ENCODE peak calls at places on chromosome 7, in nine cellular contexts. A is adrenal gland; S is nephron progenitor cell; T is activated gamma-delta T cell treated with anti-CD3 and anti-CD28 coated beads, Interleukin-2, amount 50 U/mL, for 16 hours; M is nucleus accumbens; C is neural progenitor cell; J is activated T-cell treated with anti-CD3 and anti-CD28 coated beads, Interleukin-2, amount 50 U/mL, for 4 hours; Y is stimulated activated naive CD8-positive, alpha-beta T cell treated with anti-CD3 and anti-CD28 coated beads, Interleukin-15, Interleukin-2, amounts not matched to agents 100 U/mL and 50 U/mL, for 24 hours; H is NCI-H460. D is an unnamed sample.

GRCh38 chr7:141974831-141975230 is 1.3 kb upstream of the TAS2R38 start:
- DNase-seq in T (no peak), J (no peak), Y (no peak), A (no peak), S (peak), H (no peak), M (no peak), C (peak), D (no peak)

GRCh38 chr7:120089968-120090367 is 183.0 kb upstream of the KCND2 start:
- DNase-seq in T (no peak), A (peak), H (peak), Y (no peak), M (no peak), J (no peak), S (no peak), C (no peak), D (no peak)

GRCh38 chr7:134554417-134554966 is 5.6 kb downstream of the AKR1B15 start:
- DNase-seq in Y (no peak), M (no peak), H (no peak), T (no peak), S (no peak), J (no peak), A (no peak), C (no peak), D (no peak)

GRCh38 chr7:16564023-16564380 is 37.4 kb downstream of the LRRC72 start:
- DNase-seq in J (no peak), S (no peak), C (no peak), Y (no peak), T (no peak), M (no peak), A (no peak), H (no peak), D (no peak)

GRCh38 chr7:131586259-131586658 is 29.8 kb upstream of the PODXL start:
- DNase-seq in H (no peak), T (no peak), J (no peak), M (no peak), Y (no peak), S (peak), C (no peak), A (peak), D (no peak)

GRCh38 chr7:57789130-57789529 is 339.2 kb downstream of the ZNF716 start:
- DNase-seq in M (no peak), Y (no peak), H (no peak), C (no peak), S (no peak), T (no peak), A (no peak), J (no peak), D (no peak)

GRCh38 chr7:134548877-134549276 is at the start of gene AKR1B15:
- DNase-seq in C (no peak), A (peak), T (no peak), Y (peak), J (no peak), S (no peak), M (no peak), H (peak), D (no peak)

GRCh38 chr7:69564454-69565417 is 33.5 kb upstream of the AUTS2 start:
- DNase-seq in H (peak), J (no peak), T (no peak), C (no peak), A (peak), S (no peak), Y (no peak), M (peak), D (peak)

GRCh38 chr7:134297489-134297888 is 19.2 kb downstream of the SLC35B4 start:
- DNase-seq in T (no peak), S (no peak), Y (no peak), M (no peak), H (no peak), J (no peak), C (no peak), A (no peak), D (no peak)

GRCh38 chr7:128425851-128426250 is 16.1 kb upstream of the IMPDH1 start:
- DNase-seq in S (peak), A (peak), Y (peak), C (peak), H (peak), J (peak), M (peak), T (peak), D (peak)

GRCh38 chr7:23115991-23116390 is 10.4 kb downstream of the KLHL7 start:
- DNase-seq in S (no peak), H (no peak), A (no peak), J (no peak), M (no peak), Y (no peak), C (peak), T (no peak), D (no peak)

GRCh38 chr7:13188236-13188635 is 500.8 kb downstream of the ARL4A start:
- DNase-seq in Y (no peak), C (no peak), S (no peak), T (no peak), M (no peak), H (no peak), A (no peak), J (no peak), D (no peak)

GRCh38 chr7:65216469-65216868 is 157.2 kb upstream of the ZNF92 start:
- DNase-seq in H (peak), M (no peak), J (peak), T (peak), C (peak), A (peak), Y (peak), S (peak), D (peak)

GRCh38 chr7:22837308-22837707 is 14.7 kb upstream of the TOMM7 start:
- DNase-seq in H (no peak), T (no peak), C (no peak), A (no peak), Y (no peak), J (no peak), M (no peak), S (no peak), D (no peak)

GRCh38 chr7:48246073-48246472 is 74.8 kb downstream of the ABCA13 start:
- DNase-seq in A (no peak), C (no peak), T (no peak), J (no peak), H (no peak), Y (no peak), M (no peak), S (no peak), D (no peak)

GRCh38 chr7:92246363-92247101 is 758 bp downstream of the ANKIB1 start:
- DNase-seq in A (peak), T (peak), J (peak), M (peak), C (peak), Y (peak), H (no peak), S (peak), D (peak)

GRCh38 chr7:130127404-130128395 is 57.4 kb downstream of the KLHDC10 start:
- DNase-seq in T (no peak), A (no peak), Y (no peak), M (no peak), J (no peak), S (no peak), H (no peak), C (no peak), D (peak)

GRCh38 chr7:158828343-158829020 is 827 bp downstream of the ESYT2 start:
- DNase-seq in T (no peak), H (no peak), Y (peak), C (peak), A (peak), S (peak), M (no peak), J (peak), D (peak)

GRCh38 chr7:409344-410281 is 110.0 kb downstream of the PDGFA start:
- DNase-seq in S (peak), M (no peak), C (peak), T (no peak), A (no peak), Y (no peak), J (no peak), H (no peak), D (no peak)

GRCh38 chr7:77783540-77783939 is 14.7 kb downstream of the TMEM60 start:
- DNase-seq in H (no peak), S (no peak), T (no peak), Y (no peak), C (no peak), M (no peak), J (no peak), A (no peak), D (no peak)

GRCh38 chr7:99943641-99944507 is 14.5 kb upstream of the GJC3 start:
- DNase-seq in A (no peak), M (no peak), H (no peak), Y (no peak), J (no peak), S (no peak), T (no peak), C (no peak), D (peak)